ENCODE peak calls at places on chromosomes 2 and 18, in seven cellular contexts. S, V, M, X, P, H and A are unnamed samples.
A peak's percentile ranks its signal among the peaks of the same experiment; 100 is the strongest.

GRCh38 chr2:48398285-48399135 is 131.4 kb upstream of the STON1 start:
- DNase-seq in S (no peak), V (no peak), M (no peak), X (no peak), P (no peak), H (no peak), A (no peak)

GRCh38 chr18:48835119-48835518 is 115.6 kb downstream of the SMAD7 start:
- DNase-seq in S (peak; percentile 37), V (no peak), M (no peak), X (no peak), P (no peak), H (peak; percentile 44), A (no peak)

GRCh38 chr18:37393945-37394609 is 171.5 kb downstream of the CELF4 start:
- DNase-seq in S (peak; percentile 82), V (peak; percentile 48), M (no peak), X (no peak), P (no peak), H (peak; percentile 93), A (peak; percentile 42)

GRCh38 chr2:146990311-146990781 is 854.5 kb upstream of the ACVR2A start:
- DNase-seq in S (no peak), V (no peak), M (no peak), X (no peak), P (no peak), H (no peak), A (no peak)

GRCh38 chr2:133209325-133209724 is 358.9 kb downstream of the NCKAP5 start:
- DNase-seq in S (no peak), V (no peak), M (no peak), X (no peak), P (no peak), H (no peak), A (no peak)

GRCh38 chr2:14941151-14941631 is 308.7 kb downstream of the LRATD1 start:
- DNase-seq in S (no peak), V (no peak), M (no peak), X (no peak), P (no peak), H (no peak), A (no peak)

GRCh38 chr2:1625281-1626001 is 118.9 kb downstream of the PXDN start:
- DNase-seq in S (no peak), V (no peak), M (no peak), X (peak; percentile 24), P (peak; percentile 87), H (peak; percentile 54), A (no peak)

GRCh38 chr2:224882291-224883171 is 159.7 kb downstream of the DOCK10 start:
- DNase-seq in S (no peak), V (no peak), M (no peak), X (no peak), P (no peak), H (no peak), A (no peak)

GRCh38 chr2:43593241-43593640 is 2.6 kb downstream of the THADA start:
- DNase-seq in S (no peak), V (no peak), M (no peak), X (no peak), P (no peak), H (no peak), A (no peak)

GRCh38 chr2:3324404-3325281 is 53.0 kb downstream of the EIPR1 start:
- DNase-seq in S (no peak), V (no peak), M (no peak), X (no peak), P (no peak), H (peak; percentile 67), A (no peak)

DNA sequence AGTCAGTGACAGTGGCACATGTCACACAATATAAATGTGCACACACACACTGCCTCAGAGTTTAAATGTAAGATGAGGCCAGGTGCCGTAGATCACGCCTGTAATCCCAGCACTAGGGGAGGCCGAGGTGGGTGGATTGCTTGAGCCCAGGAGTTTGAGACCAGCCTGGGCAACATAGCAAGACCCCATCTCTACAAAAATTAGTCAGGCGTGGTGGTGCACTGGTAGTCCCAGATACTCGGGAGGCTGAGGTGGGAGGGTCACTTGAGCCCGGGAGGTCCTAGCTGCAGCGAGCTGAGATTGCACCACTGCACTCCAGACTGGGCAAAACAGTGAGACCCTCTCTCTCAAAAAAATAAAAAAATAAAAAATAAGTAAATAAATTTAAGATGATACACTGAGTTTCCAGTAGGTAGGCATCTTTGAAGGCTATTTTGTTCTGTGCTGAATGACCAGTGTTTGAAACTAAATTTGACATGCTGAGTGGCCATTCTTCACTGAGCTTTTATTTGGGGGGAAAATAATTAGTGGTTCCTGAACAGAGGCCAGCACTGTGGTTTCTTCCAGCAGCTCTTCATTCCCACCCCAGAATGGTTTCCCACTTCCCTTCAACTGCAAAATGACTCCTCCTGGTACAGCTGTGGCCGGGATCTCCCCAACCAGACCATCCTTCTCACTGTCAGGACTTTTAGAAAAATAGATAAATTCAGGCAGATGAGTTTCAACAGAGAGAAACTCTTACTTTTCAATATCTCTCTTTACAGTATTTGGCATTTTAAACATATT is 44.9 kb downstream of the PSMG2 start:
- DNase-seq in S (no peak), V (no peak), M (no peak), X (no peak), P (no peak), H (no peak), A (no peak)
- TF ChIP-seq POLR2A in S (no peak), V (no peak), M (no peak), X (no peak), P (no peak), H (no peak), A (no peak)

DNA sequence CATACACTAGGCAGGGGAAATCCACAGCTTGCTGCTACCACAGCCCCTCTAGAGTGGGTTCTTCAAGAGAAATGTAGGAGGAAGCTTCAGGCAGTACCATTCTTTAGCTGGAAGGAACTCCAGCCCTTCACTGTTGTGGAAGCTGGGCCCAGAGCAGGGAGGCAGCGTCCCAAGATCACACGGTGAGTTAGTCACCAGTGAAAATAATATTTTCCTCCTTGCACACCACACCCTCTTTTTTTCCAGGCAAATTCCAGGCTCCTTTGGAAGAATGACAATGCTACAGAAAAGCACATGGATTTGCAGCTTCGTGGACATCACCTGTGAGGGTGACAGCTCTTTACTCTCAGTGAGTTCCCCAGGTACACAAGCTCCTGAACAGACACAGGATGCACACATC is 157.1 kb downstream of the COL6A3 start:
- DNase-seq in S (no peak), V (no peak), M (no peak), X (no peak), P (no peak), H (no peak), A (no peak)
- TF ChIP-seq POLR2AphosphoS5 in S (no peak), V (no peak), M (no peak), X (no peak), P (peak; percentile 16), H (no peak), A (no peak)

GRCh38 chr18:73691118-73691517 is 456.5 kb downstream of the FBXO15 start:
- DNase-seq in S (no peak), V (no peak), M (no peak), X (no peak), P (no peak), H (no peak), A (no peak)
- TF ChIP-seq POLR2A in S (no peak), V (no peak), M (no peak), X (no peak), P (no peak), H (no peak), A (no peak)

GRCh38 chr2:241309684-241310117 is 5.8 kb downstream of the HDLBP start:
- DNase-seq in S (no peak), V (peak; percentile 33), M (peak; percentile 74), X (no peak), P (no peak), H (peak; percentile 80), A (peak; percentile 38)
- TF ChIP-seq POLR2AphosphoS5 in S (no peak), V (no peak), M (peak; percentile 55), X (no peak), P (no peak), H (no peak), A (no peak)

GRCh38 chr2:66544258-66544657 is 109.3 kb downstream of the MEIS1 start:
- DNase-seq in S (no peak), V (no peak), M (no peak), X (no peak), P (no peak), H (no peak), A (no peak)

GRCh38 chr2:66548422-66548821 is 113.5 kb downstream of the MEIS1 start:
- DNase-seq in S (no peak), V (no peak), M (no peak), X (no peak), P (no peak), H (no peak), A (no peak)

GRCh38 chr2:66547887-66548286 is 113.0 kb downstream of the MEIS1 start:
- DNase-seq in S (no peak), V (no peak), M (no peak), X (no peak), P (no peak), H (no peak), A (no peak)

GRCh38 chr2:66545227-66545626 is 110.3 kb downstream of the MEIS1 start:
- DNase-seq in S (no peak), V (no peak), M (no peak), X (no peak), P (no peak), H (no peak), A (no peak)

DNA sequence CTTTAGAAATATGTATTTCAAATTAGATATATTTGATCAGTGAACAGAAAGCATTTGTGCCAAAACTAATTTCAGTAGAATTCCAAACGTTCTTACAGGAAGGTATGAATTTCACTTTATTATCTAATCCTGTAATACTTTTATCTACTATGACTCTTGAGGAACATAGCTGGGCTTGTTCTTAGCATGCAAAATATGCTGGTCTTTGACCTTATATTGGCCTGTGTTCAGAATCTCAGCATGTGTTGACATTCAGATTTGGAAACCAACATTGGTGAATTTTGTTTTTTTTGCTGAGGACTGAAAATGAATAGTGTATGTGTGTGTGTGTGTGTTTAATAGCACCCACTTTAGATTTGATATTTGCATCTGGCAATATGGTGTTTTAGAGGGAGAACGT is 112.2 kb downstream of the MEIS1 start:
- DNase-seq in S (no peak), V (no peak), M (no peak), X (no peak), P (no peak), H (no peak), A (no peak)
- TF ChIP-seq POLR2A in S (no peak), V (no peak), M (no peak), X (no peak), P (no peak), H (no peak), A (no peak)

DNA sequence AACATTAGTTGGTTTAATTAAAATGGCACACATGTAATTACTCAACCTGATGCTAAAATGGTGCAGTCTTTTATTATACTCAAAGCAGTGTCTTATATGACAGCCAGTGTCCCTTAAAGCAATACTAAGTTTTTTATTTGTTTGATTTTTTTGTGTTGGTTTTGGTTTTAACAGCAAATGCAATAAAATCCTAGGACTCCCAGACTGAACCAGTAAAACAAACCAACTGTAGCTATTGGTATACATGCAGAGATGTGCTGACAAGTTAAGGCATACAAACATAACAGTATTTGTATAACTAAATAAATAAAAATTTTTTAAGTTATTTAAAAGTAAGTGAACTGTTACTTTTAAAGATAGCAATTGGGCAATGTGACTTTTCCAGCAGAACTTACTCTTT is 387.7 kb downstream of the RND3 start:
- DNase-seq in S (no peak), V (no peak), M (no peak), X (no peak), P (no peak), H (no peak), A (no peak)
- TF ChIP-seq POLR2AphosphoS5 in S (no peak), V (no peak), M (no peak), X (no peak), P (peak; percentile 63), H (no peak), A (no peak)

GRCh38 chr2:74529357-74530238 is at the start of the genes AUP1 and HTRA2:
- DNase-seq in S (peak; percentile 99), V (peak; percentile 99), M (peak; percentile 96), X (peak; percentile 98), P (peak; percentile 99), H (peak; percentile 100), A (peak; percentile 99)
- TF ChIP-seq POLR2A in S (peak; percentile 48), V (peak; percentile 91), M (peak; percentile 84), X (peak; percentile 66), P (peak; percentile 47), H (peak; percentile 66), A (no peak)

GRCh38 chr18:58272779-58273500 is 228.9 kb downstream of the NEDD4L start:
- DNase-seq in S (no peak), V (no peak), M (no peak), X (no peak), P (no peak), H (no peak), A (no peak)
- TF ChIP-seq POLR2AphosphoS5 in S (no peak), V (no peak), M (no peak), X (no peak), P (no peak), H (no peak), A (no peak)